ENCODE peak calls at places on chromosome 19, in nine cellular contexts. D is GM23338, L is endothelial cell of umbilical vein, E is stomach, Z is GM12892, O is breast epithelium, N is HepG2, Y is vagina, K is GM12878. V is an unnamed sample.

GRCh38 chr19:3880471-3881271 is at the start of gene ATCAY:
- DNase-seq in D (peak; percentile 87), Z (no peak), O (no peak), E (no peak), N (no peak), K (no peak), L (no peak), Y (no peak), V (no peak)

GRCh38 chr19:7833225-7834156 is 3.5 kb downstream of the EVI5L start:
- DNase-seq in N (peak; percentile 29), K (no peak), E (peak; percentile 93), L (no peak), O (no peak), Y (no peak), Z (no peak), D (no peak), V (peak; percentile 91)

GRCh38 chr19:16764793-16765433 is 45.3 kb downstream of the NWD1 start:
- DNase-seq in N (no peak), K (no peak), Y (no peak), Z (no peak), D (no peak), O (no peak), L (no peak), E (no peak), V (no peak)

GRCh38 chr19:2584002-2584401 is 108.1 kb downstream of the GADD45B start:
- DNase-seq in L (no peak), Z (no peak), K (no peak), E (no peak), Y (no peak), N (no peak), D (no peak), O (no peak), V (no peak)

GRCh38 chr19:18832331-18833140 is 777 bp downstream of the UPF1 start:
- DNase-seq in L (peak; percentile 40), N (peak; percentile 46), O (no peak), K (no peak), Y (no peak), Z (peak; percentile 39), E (no peak), D (peak; percentile 70), V (peak; percentile 42)

GRCh38 chr19:39474139-39474620 is 6.5 kb upstream of the TIMM50 start:
- DNase-seq in E (peak; percentile 52), Z (peak; percentile 59), N (peak; percentile 30), D (peak; percentile 87), O (no peak), Y (no peak), K (no peak), L (peak; percentile 37), V (peak; percentile 50)

GRCh38 chr19:51123381-51124186 is 1.1 kb upstream of the SIGLEC9 start:
- DNase-seq in D (no peak), L (no peak), E (peak; percentile 50), Y (no peak), Z (no peak), O (no peak), N (no peak), K (no peak), V (peak; percentile 26)

GRCh38 chr19:14135355-14135754 is 1.0 kb downstream of the ASF1B start:
- DNase-seq in K (no peak), N (no peak), O (no peak), D (no peak), Y (no peak), Z (no peak), E (no peak), L (no peak), V (no peak)

GRCh38 chr19:49986354-49986753 is 25.4 kb upstream of the SIGLEC11 start:
- DNase-seq in Y (no peak), E (no peak), L (no peak), Z (no peak), K (no peak), D (no peak), O (no peak), N (no peak), V (no peak)

GRCh38 chr19:3403489-3404323 is 37.3 kb downstream of the NFIC start:
- DNase-seq in N (peak; percentile 48), E (peak; percentile 91), Z (no peak), D (peak; percentile 31), Y (no peak), K (no peak), L (peak; percentile 87), O (peak; percentile 88), V (peak; percentile 80)

GRCh38 chr19:11576186-11576585 is 1.3 kb downstream of the ACP5 start:
- DNase-seq in K (no peak), Y (no peak), Z (no peak), O (no peak), D (no peak), E (no peak), N (no peak), L (no peak), V (no peak)

GRCh38 chr19:31263317-31263716 is 85.9 kb downstream of the TSHZ3 start:
- DNase-seq in E (peak; percentile 1), N (no peak), Y (no peak), D (no peak), O (peak; percentile 10), L (no peak), Z (no peak), K (no peak), V (no peak)
- TF ChIP-seq POLR2AphosphoS5 in E (no peak), N (no peak), Y (no peak), D (no peak), O (no peak), L (no peak), Z (no peak), K (no peak), V (no peak)

GRCh38 chr19:15501596-15501995 is 6.7 kb upstream of the CYP4F22 start:
- DNase-seq in K (no peak), Z (no peak), Y (no peak), D (no peak), N (no peak), E (no peak), O (no peak), L (no peak), V (no peak)
- TF ChIP-seq POLR2AphosphoS5 in K (no peak), Z (no peak), Y (no peak), D (no peak), N (no peak), E (no peak), O (no peak), L (no peak), V (no peak)

DNA sequence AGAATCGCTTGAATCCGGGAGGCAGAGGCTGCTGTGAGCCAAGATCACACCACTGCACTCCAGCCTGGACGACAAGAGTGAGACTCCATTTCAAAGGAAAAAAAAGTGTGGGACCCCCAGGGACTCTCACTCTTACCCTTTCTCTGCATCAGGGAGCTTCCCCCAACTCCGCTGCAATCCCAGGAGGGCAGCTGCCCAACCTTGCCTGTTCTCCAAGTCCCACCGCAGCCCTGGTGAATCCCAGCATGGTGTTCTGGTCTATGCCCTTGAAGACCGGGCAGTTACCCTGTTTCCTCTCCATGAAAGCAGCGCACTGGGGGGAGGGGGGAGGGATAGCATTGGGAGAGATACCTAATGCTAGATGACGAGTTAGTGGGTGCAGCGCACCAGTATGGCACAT is 35.7 kb upstream of the DPRX start:
- DNase-seq in O (no peak), Y (no peak), L (no peak), K (no peak), E (no peak), D (peak; percentile 73), N (no peak), Z (no peak), V (no peak)
- TF ChIP-seq POLR2AphosphoS5 in O (no peak), Y (no peak), L (no peak), K (no peak), E (no peak), D (no peak), N (no peak), Z (no peak), V (no peak)

GRCh38 chr19:42131149-42132029 is 857 bp downstream of the POU2F2 start:
- DNase-seq in N (no peak), L (no peak), E (no peak), K (no peak), Z (no peak), Y (no peak), O (no peak), D (no peak), V (no peak)

GRCh38 chr19:42132030-42132628 is at the start of gene POU2F2:
- DNase-seq in O (peak; percentile 20), Y (no peak), L (no peak), E (peak; percentile 54), Z (peak; percentile 79), D (peak; percentile 60), N (no peak), K (peak; percentile 41), V (peak; percentile 81)

GRCh38 chr19:42126565-42126964 is 5.7 kb downstream of the POU2F2 start:
- DNase-seq in K (peak; percentile 42), O (no peak), D (no peak), Y (no peak), L (no peak), Z (no peak), E (no peak), N (no peak), V (no peak)

GRCh38 chr19:42130254-42130573 is 2.0 kb downstream of the POU2F2 start:
- DNase-seq in Y (no peak), O (no peak), K (peak; percentile 51), N (no peak), D (no peak), L (no peak), E (no peak), Z (no peak), V (no peak)

DNA sequence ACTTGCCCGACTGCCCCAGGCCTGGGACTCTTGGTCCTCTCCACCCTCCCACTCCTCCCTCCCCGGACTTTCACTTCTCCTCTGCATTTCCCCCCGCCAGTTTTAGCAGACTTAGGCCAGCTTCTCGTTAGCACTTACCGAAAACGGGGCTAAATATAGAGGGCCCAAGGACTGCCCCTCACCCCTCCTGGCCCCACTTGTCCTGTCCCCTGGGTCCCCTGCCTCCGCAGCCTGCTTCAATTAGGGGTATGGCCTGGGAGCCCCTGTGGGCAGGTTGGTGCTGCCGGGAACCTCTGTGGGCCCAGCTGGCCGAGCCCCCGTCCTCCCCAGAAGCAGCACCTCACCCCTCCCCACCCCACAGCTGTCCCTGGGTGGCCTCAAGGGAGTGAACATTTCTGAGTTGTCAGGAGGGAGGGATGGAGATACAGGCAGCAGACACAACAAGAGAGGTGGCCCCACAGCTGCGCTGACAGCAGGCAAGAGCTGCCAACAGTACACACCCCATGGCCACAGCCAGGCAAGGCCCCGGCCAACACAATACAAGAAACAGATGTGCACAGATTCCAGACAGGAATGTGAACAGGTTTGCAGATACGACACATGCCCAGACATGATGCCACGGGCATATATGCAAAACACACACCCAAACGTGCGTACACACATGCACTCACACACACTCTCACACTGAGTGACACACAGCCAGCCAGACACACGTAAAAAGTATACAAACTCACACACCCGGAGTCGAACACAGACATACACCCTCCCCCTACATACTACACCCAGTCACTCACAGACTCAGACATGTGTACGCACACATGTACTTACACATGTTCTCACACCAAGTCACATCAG is 2.6 kb downstream of the POU2F2 start:
- DNase-seq in K (peak; percentile 93), L (no peak), Y (no peak), N (no peak), E (peak; percentile 29), O (no peak), D (no peak), Z (peak; percentile 69), V (peak; percentile 75)
- TF ChIP-seq POLR2AphosphoS5 in K (peak; percentile 8), L (no peak), Y (no peak), N (no peak), E (no peak), O (no peak), D (no peak), Z (no peak), V (no peak)